ENCODE peak calls at places on chromosomes 13 and 19, in four cellular contexts. One of them, this sample, is unnamed.

GRCh38 chr13:49093376-49093775 is 117.7 kb downstream of the FNDC3A start:
- DNase-seq in K562: no peak
- DNase-seq in HepG2: peak; percentile 20
- DNase-seq in HCT116: no peak
- DNase-seq in this sample: no peak

GRCh38 chr13:100646030-100646673 is 28.4 kb downstream of the TMTC4 start:
- DNase-seq in K562: peak; percentile 30
- DNase-seq in HepG2: peak; percentile 28
- DNase-seq in HCT116: peak; percentile 15
- DNase-seq in this sample: no peak

GRCh38 chr19:3335431-3336350 is 30.7 kb upstream of the NFIC start:
- DNase-seq in K562: no peak
- DNase-seq in HepG2: no peak
- DNase-seq in HCT116: no peak
- DNase-seq in this sample: no peak

GRCh38 chr13:106493569-106493968 is 41.9 kb downstream of the EFNB2 start:
- DNase-seq in K562: no peak
- DNase-seq in HepG2: no peak
- DNase-seq in HCT116: no peak
- DNase-seq in this sample: no peak

GRCh38 chr19:49116544-49116943 is 2.4 kb downstream of the LIN7B start:
- DNase-seq in HepG2: no peak
- DNase-seq in K562: peak; percentile 57
- DNase-seq in HCT116: no peak
- DNase-seq in this sample: no peak

GRCh38 chr13:21913010-21913409 is 242.1 kb downstream of the FGF9 start:
- DNase-seq in K562: peak; percentile 1
- DNase-seq in HCT116: peak; percentile 12
- DNase-seq in HepG2: no peak
- DNase-seq in this sample: no peak

GRCh38 chr19:3494559-3494958 is 5.9 kb downstream of the DOHH start:
- DNase-seq in HepG2: no peak
- DNase-seq in HCT116: no peak
- DNase-seq in K562: no peak
- DNase-seq in this sample: no peak

GRCh38 chr13:76882431-76882830 is 3.8 kb downstream of the KCTD12 start:
- DNase-seq in HepG2: no peak
- DNase-seq in HCT116: no peak
- DNase-seq in K562: no peak
- DNase-seq in this sample: no peak

GRCh38 chr13:30735025-30735967 is at the start of gene ALOX5AP:
- DNase-seq in K562: no peak
- DNase-seq in HepG2: no peak
- DNase-seq in HCT116: no peak
- DNase-seq in this sample: no peak

GRCh38 chr13:107205318-107206112 is 637.6 kb upstream of the ARGLU1 start:
- DNase-seq in K562: peak; percentile 49
- DNase-seq in HepG2: peak; percentile 31
- DNase-seq in HCT116: no peak
- DNase-seq in this sample: peak; percentile 48

GRCh38 chr19:2636897-2637683 is 65.4 kb downstream of the GNG7 start:
- DNase-seq in K562: peak; percentile 64
- DNase-seq in HepG2: peak; percentile 34
- DNase-seq in HCT116: no peak
- DNase-seq in this sample: peak; percentile 47

GRCh38 chr19:15260939-15261338 is 28.7 kb upstream of the EPHX3 start:
- DNase-seq in HepG2: no peak
- DNase-seq in HCT116: no peak
- DNase-seq in K562: no peak
- DNase-seq in this sample: no peak

GRCh38 chr13:97348569-97349100 is 85.3 kb upstream of the RAP2A start:
- DNase-seq in HCT116: no peak
- DNase-seq in K562: no peak
- DNase-seq in HepG2: no peak
- DNase-seq in this sample: no peak

GRCh38 chr13:25682221-25682620 is 310.4 kb downstream of the ATP8A2 start:
- DNase-seq in HepG2: no peak
- DNase-seq in HCT116: no peak
- DNase-seq in K562: no peak
- DNase-seq in this sample: no peak

GRCh38 chr13:91540157-91540736 is 141.8 kb downstream of the GPC5 start:
- DNase-seq in HCT116: no peak
- DNase-seq in K562: peak; percentile 94
- DNase-seq in HepG2: no peak
- DNase-seq in this sample: no peak

GRCh38 chr19:679418-680286 is 3.5 kb downstream of the FSTL3 start:
- DNase-seq in HCT116: no peak
- DNase-seq in HepG2: no peak
- DNase-seq in K562: peak; percentile 66
- DNase-seq in this sample: no peak

GRCh38 chr19:10726268-10726667 is 8.4 kb downstream of the DNM2 start:
- DNase-seq in HepG2: no peak
- DNase-seq in HCT116: no peak
- DNase-seq in K562: no peak
- DNase-seq in this sample: no peak

GRCh38 chr19:51124216-51124615 is 490 bp upstream of the SIGLEC9 start:
- DNase-seq in K562: no peak
- DNase-seq in HepG2: no peak
- DNase-seq in HCT116: no peak
- DNase-seq in this sample: no peak

GRCh38 chr19:51119089-51119488 is 5.6 kb upstream of the SIGLEC9 start:
- DNase-seq in HCT116: no peak
- DNase-seq in HepG2: no peak
- DNase-seq in K562: no peak
- DNase-seq in this sample: no peak

GRCh38 chr13:24212674-24213073 is 52.2 kb downstream of the SPATA13 start:
- DNase-seq in K562: no peak
- DNase-seq in HCT116: no peak
- DNase-seq in HepG2: peak; percentile 51
- DNase-seq in this sample: no peak

GRCh38 chr13:23810842-23811241 is 78.4 kb downstream of the MIPEP start:
- DNase-seq in HepG2: no peak
- DNase-seq in HCT116: no peak
- DNase-seq in K562: no peak
- DNase-seq in this sample: no peak

GRCh38 chr19:39342647-39343305 is 555 bp downstream of the SAMD4B start:
- DNase-seq in HCT116: no peak
- DNase-seq in K562: no peak
- DNase-seq in HepG2: no peak
- DNase-seq in this sample: no peak

GRCh38 chr19:7905298-7905697 is 1.6 kb downstream of the MAP2K7 start:
- DNase-seq in K562: no peak
- DNase-seq in HCT116: no peak
- DNase-seq in HepG2: no peak
- DNase-seq in this sample: no peak

GRCh38 chr19:2171349-2172145 is 7.8 kb downstream of the DOT1L start:
- DNase-seq in K562: peak; percentile 86
- DNase-seq in HCT116: no peak
- DNase-seq in HepG2: peak; percentile 76
- DNase-seq in this sample: no peak

GRCh38 chr19:45097776-45098520 is 5.0 kb downstream of the PPP1R37 start:
- DNase-seq in HCT116: no peak
- DNase-seq in K562: peak; percentile 90
- DNase-seq in HepG2: peak; percentile 90
- DNase-seq in this sample: no peak

GRCh38 chr13:95188128-95188527 is 113.1 kb downstream of the ABCC4 start:
- DNase-seq in HCT116: no peak
- DNase-seq in K562: no peak
- DNase-seq in HepG2: no peak
- DNase-seq in this sample: no peak

GRCh38 chr13:83449666-83450395 is 432.4 kb downstream of the SLITRK1 start:
- DNase-seq in K562: no peak
- DNase-seq in HepG2: no peak
- DNase-seq in HCT116: no peak
- DNase-seq in this sample: no peak

GRCh38 chr13:52345631-52346251 is 60.2 kb downstream of the THSD1 start:
- DNase-seq in HCT116: no peak
- DNase-seq in HepG2: no peak
- DNase-seq in K562: no peak
- DNase-seq in this sample: no peak
- H3K4me1 ChIP-seq in HCT116: peaks cover 25% of the 10 kb centered on the region
- H3K4me1 ChIP-seq in HepG2: no peaks in the 10 kb centered on the region
- H3K4me1 ChIP-seq in K562: no peaks in the 10 kb centered on the region
- H3K4me1 ChIP-seq in this sample: no peaks in the 10 kb centered on the region

DNA sequence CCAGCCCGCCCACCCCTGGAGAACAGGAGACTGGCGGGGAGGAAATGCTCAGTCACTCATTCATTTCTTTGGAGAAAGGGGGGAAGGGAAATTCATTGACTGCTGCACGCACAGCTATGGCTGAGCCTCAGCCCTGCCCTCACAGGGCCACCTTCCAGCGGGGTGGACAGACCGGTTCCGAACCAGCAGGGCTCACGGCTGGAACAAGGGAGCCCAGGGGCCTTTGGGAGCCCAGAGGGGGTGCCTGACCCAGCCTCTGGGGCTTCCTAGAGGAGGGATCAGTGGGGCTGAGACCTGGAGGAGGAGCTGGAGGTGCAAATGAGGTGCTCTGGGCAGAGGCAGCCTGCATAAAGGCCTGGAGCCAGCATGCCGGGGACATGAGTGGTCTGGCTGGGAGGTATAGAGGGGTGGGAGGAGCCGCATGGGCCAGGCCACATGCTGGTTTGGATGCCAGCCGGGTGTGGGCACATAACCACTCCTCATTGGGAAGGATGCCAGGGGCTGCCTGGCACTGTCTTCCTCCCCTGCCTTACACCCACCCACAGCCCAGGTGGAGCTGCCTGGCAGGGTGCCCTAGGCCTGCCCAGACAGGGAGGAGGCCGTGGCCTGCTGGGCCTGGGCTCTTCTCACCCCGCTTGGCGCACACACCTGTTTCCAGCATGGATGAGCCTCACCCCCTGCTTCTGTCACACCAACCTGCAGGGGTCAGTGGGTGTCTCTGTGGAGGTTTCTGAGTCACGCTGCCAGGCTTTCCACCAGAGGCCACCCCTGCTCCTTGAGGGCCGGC is 26.9 kb downstream of the PPP5C start:
- DNase-seq in HepG2: no peak
- DNase-seq in HCT116: no peak
- DNase-seq in K562: no peak
- DNase-seq in this sample: peak; percentile 48
- TF ChIP-seq YY1 in HepG2: no peak
- TF ChIP-seq YY1 in HCT116: no peak
- TF ChIP-seq YY1 in K562: no peak
- TF ChIP-seq YY1 in this sample: no peak

GRCh38 chr19:41206926-41207750 is 11.9 kb upstream of the AXL start:
- DNase-seq in HepG2: no peak
- DNase-seq in HCT116: no peak
- DNase-seq in K562: peak; percentile 86
- DNase-seq in this sample: no peak
- H3K9ac ChIP-seq in HepG2: no peak overlapping the region
- H3K9ac ChIP-seq in HCT116: no peak overlapping the region
- H3K9ac ChIP-seq in K562: peak overlapping the region; percentile 47
- H3K9ac ChIP-seq in this sample: no peak overlapping the region

DNA sequence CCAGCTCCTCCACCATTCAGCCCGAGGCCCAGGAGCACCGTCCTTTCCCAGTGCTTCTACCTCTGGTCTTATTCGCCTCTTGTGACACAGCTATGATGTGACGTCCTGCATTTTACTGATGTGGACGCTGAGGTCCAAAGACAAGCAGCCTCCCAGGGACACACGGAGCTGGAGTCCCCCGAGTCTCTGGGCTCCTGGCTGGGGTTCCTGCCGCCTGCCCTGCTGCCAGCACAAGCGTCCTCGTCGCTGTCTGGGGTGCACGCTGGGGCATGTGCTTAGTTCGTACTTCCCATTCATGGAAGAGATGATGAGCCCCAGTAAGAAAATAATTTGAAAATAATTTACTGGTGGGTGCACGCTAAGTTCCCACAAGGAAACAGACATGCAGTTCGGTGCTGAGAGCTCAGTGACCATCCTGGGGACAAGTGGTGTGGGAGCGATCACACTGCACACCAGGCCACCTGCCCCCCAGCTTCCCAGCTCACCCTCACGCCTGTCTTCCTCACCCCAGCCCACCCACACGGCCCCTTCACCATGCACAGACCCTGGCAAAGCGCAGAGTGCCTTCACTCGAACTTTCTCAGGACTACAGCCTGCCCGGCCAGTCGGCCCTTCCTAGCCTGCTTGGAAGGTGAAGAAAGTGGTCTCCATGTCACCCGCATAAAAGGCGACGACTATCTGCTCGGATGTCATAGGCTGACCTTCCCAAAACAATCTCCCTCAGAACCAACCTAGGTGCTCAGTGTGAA is 14.2 kb upstream of the CFAP97D2 start:
- DNase-seq in HCT116: no peak
- DNase-seq in HepG2: no peak
- DNase-seq in K562: no peak
- DNase-seq in this sample: no peak
- H3K4me1 ChIP-seq in HCT116: no peaks in the 10 kb centered on the region
- H3K4me1 ChIP-seq in HepG2: peaks cover 15% of the 10 kb centered on the region
- H3K4me1 ChIP-seq in K562: no peaks in the 10 kb centered on the region
- H3K4me1 ChIP-seq in this sample: peaks cover 8% of the 10 kb centered on the region

This sample was measured in NT2/D1.